ENCODE peak calls at places on chromosomes 7 and 10, in four cellular contexts. P is A549, T is aorta, W is astrocyte. D is an unnamed sample. For H3K4me1, the result is how much of the 10 kb centered on the place peaks cover.

GRCh38 chr7:107879400-107880035 is 11.5 kb upstream of the DLD start:
- DNase-seq in P (peak), T (no peak), W (peak), D (peak)

GRCh38 chr10:51588984-51589383 is 110.4 kb downstream of the CSTF2T start:
- DNase-seq in P (no peak), T (no peak), W (no peak), D (no peak)

GRCh38 chr10:34504534-34504933 is 310.6 kb downstream of the PARD3 start:
- DNase-seq in P (peak), T (no peak), W (peak), D (no peak)

GRCh38 chr10:71218046-71218832 is 5.9 kb downstream of the UNC5B start:
- DNase-seq in P (peak), T (no peak), W (peak), D (no peak)

GRCh38 chr7:140079121-140079536 is 16.4 kb upstream of the PARP12 start:
- DNase-seq in P (peak), T (no peak), W (peak), D (no peak)

GRCh38 chr10:17009228-17009700 is 120.3 kb downstream of the CUBN start:
- DNase-seq in P (no peak), T (no peak), W (peak), D (no peak)

GRCh38 chr10:96288151-96288621 is 16.0 kb upstream of the DNTT start:
- DNase-seq in P (no peak), T (no peak), W (no peak), D (no peak)

GRCh38 chr7:107180378-107180777 is 11.6 kb downstream of the HBP1 start:
- DNase-seq in P (peak), T (no peak), W (peak), D (peak)

GRCh38 chr7:99827040-99827778 is 604 bp upstream of the CYP3A43 start:
- DNase-seq in P (no peak), T (no peak), W (no peak), D (no peak)

GRCh38 chr10:124267231-124267885 is 151.4 kb downstream of the OAT start:
- DNase-seq in P (no peak), T (peak), W (peak), D (no peak)

GRCh38 chr10:71873582-71874182 is 22.6 kb upstream of the PSAP start:
- DNase-seq in P (no peak), T (peak), W (no peak), D (no peak)

GRCh38 chr7:55065079-55065478 is 46.3 kb downstream of the EGFR start:
- DNase-seq in P (peak), T (no peak), W (peak), D (no peak)

GRCh38 chr7:151351967-151352366 is 10.4 kb downstream of the NUB1 start:
- DNase-seq in P (no peak), T (no peak), W (no peak), D (peak)

GRCh38 chr7:121085922-121086321 is 97.4 kb downstream of the CPED1 start:
- DNase-seq in P (no peak), T (no peak), W (peak), D (no peak)

GRCh38 chr10:129891806-129892205 is 72.3 kb downstream of the EBF3 start:
- DNase-seq in P (no peak), T (no peak), W (no peak), D (no peak)

GRCh38 chr10:43853369-43853768 is 204.7 kb upstream of the ZNF32 start:
- DNase-seq in P (no peak), T (no peak), W (no peak), D (no peak)

GRCh38 chr7:77327932-77328628 is 88.1 kb downstream of the GSAP start:
- DNase-seq in P (no peak), T (no peak), W (peak), D (peak)
- H3K4me1 ChIP-seq in P (under half), T (under half), W (under half), D (under half)

GRCh38 chr7:116582806-116583444 is 58.1 kb downstream of the CAV1 start:
- DNase-seq in P (peak), T (no peak), W (peak), D (no peak)
- H3K4me3 ChIP-seq in P (no peak), T (no peak), W (no peak), D (no peak)

GRCh38 chr7:44971188-44971907 is 7.5 kb downstream of the MYO1G start:
- DNase-seq in P (no peak), T (peak), W (no peak), D (no peak)

GRCh38 chr7:44967571-44968446 is 11.0 kb downstream of the MYO1G start:
- DNase-seq in P (peak), T (peak), W (no peak), D (no peak)

GRCh38 chr7:44970521-44971051 is 8.2 kb downstream of the MYO1G start:
- DNase-seq in P (no peak), T (peak), W (no peak), D (no peak)

GRCh38 chr7:44969049-44969700 is 9.6 kb downstream of the MYO1G start:
- DNase-seq in P (no peak), T (peak), W (no peak), D (no peak)

GRCh38 chr7:44969701-44970494 is 8.9 kb downstream of the MYO1G start:
- DNase-seq in P (no peak), T (peak), W (no peak), D (no peak)
- H3K4me1 ChIP-seq in P (under half), T (under half), W (under half), D (under half)

GRCh38 chr7:30148951-30149459 is 14.2 kb downstream of the MTURN start:
- DNase-seq in P (no peak), T (no peak), W (no peak), D (peak)
- H3K4me3 ChIP-seq in P (no peak), T (no peak), W (no peak), D (peak)

GRCh38 chr10:86795353-86795752 is 38.9 kb downstream of the BMPR1A start:
- DNase-seq in P (peak), T (no peak), W (peak), D (no peak)
- H3K4me1 ChIP-seq in P (under half), T (under half), W (under half), D (under half)

DNA sequence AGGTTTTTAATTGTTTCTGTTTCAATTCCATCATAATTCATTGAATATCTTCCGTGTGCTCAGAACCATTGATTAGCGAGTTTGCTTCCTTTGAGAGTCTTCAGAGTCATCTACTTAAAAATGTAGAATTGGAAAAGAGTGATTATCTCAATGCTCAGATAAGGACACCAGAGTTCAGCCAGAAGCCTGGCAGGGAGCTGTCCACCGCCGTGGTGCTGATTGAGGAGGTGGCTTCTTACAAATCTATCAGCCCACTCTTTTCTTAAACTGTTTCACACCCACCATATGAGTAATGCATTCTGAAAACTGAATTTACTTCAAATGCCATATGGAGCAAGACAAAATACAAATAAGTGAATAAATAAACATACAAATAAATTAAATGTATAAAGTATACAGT is 79.3 kb downstream of the INSYN2A start:
- DNase-seq in P (peak), T (peak), W (peak), D (no peak)
- H3K4me3 ChIP-seq in P (no peak), T (no peak), W (no peak), D (no peak)

GRCh38 chr7:21428642-21428941 is 709 bp downstream of the SP4 start:
- DNase-seq in P (no peak), T (no peak), W (no peak), D (no peak)
- H3K4me1 ChIP-seq in P (under half), T (under half), W (under half), D (half or more)

GRCh38 chr7:23471090-23471859 is 984 bp upstream of the IGF2BP3 start:
- DNase-seq in P (peak), T (no peak), W (peak), D (no peak)
- H3K4me3 ChIP-seq in P (peak), T (no peak), W (peak), D (no peak)